ENCODE peak calls at places on chromosomes 2 and 18, in seven cellular contexts. One of them, this sample, is unnamed.

GRCh38 chr2:231674587-231675334 is 33.6 kb upstream of the PTMA start:
- DNase-seq in RPMI7951: peak
- DNase-seq in left ventricle myocardium inferior: peak
- DNase-seq in amniotic stem cell: peak
- DNase-seq in endothelial cell of umbilical vein: peak
- DNase-seq in gastrocnemius medialis: no peak
- DNase-seq in fibroblast of the aortic adventitia: peak
- DNase-seq in this sample: peak

GRCh38 chr2:36480028-36480427 is 117.9 kb downstream of the FEZ2 start:
- DNase-seq in RPMI7951: no peak
- DNase-seq in left ventricle myocardium inferior: no peak
- DNase-seq in amniotic stem cell: no peak
- DNase-seq in endothelial cell of umbilical vein: no peak
- DNase-seq in gastrocnemius medialis: no peak
- DNase-seq in fibroblast of the aortic adventitia: no peak
- DNase-seq in this sample: no peak

GRCh38 chr2:133906926-133907325 is 338.7 kb upstream of the NCKAP5 start:
- DNase-seq in RPMI7951: no peak
- DNase-seq in left ventricle myocardium inferior: no peak
- DNase-seq in amniotic stem cell: no peak
- DNase-seq in endothelial cell of umbilical vein: no peak
- DNase-seq in gastrocnemius medialis: no peak
- DNase-seq in fibroblast of the aortic adventitia: no peak
- DNase-seq in this sample: no peak

GRCh38 chr18:64893349-64893748 is 744.5 kb upstream of the LINC00305 start:
- DNase-seq in RPMI7951: no peak
- DNase-seq in left ventricle myocardium inferior: no peak
- DNase-seq in amniotic stem cell: no peak
- DNase-seq in endothelial cell of umbilical vein: no peak
- DNase-seq in gastrocnemius medialis: no peak
- DNase-seq in fibroblast of the aortic adventitia: no peak
- DNase-seq in this sample: no peak

GRCh38 chr18:62210138-62210537 is 23.1 kb downstream of the RELCH start:
- DNase-seq in RPMI7951: no peak
- DNase-seq in left ventricle myocardium inferior: no peak
- DNase-seq in amniotic stem cell: no peak
- DNase-seq in endothelial cell of umbilical vein: no peak
- DNase-seq in gastrocnemius medialis: no peak
- DNase-seq in fibroblast of the aortic adventitia: no peak
- DNase-seq in this sample: no peak

GRCh38 chr2:66239655-66240054 is 195.3 kb upstream of the MEIS1 start:
- DNase-seq in RPMI7951: no peak
- DNase-seq in left ventricle myocardium inferior: peak
- DNase-seq in amniotic stem cell: no peak
- DNase-seq in endothelial cell of umbilical vein: no peak
- DNase-seq in gastrocnemius medialis: peak
- DNase-seq in fibroblast of the aortic adventitia: no peak
- DNase-seq in this sample: no peak

GRCh38 chr2:146068051-146068450 is 1548.1 kb upstream of the ZEB2 start:
- DNase-seq in RPMI7951: no peak
- DNase-seq in left ventricle myocardium inferior: no peak
- DNase-seq in amniotic stem cell: no peak
- DNase-seq in endothelial cell of umbilical vein: no peak
- DNase-seq in gastrocnemius medialis: no peak
- DNase-seq in fibroblast of the aortic adventitia: no peak
- DNase-seq in this sample: no peak

GRCh38 chr18:51461956-51462355 is 264.5 kb upstream of the MEX3C start:
- DNase-seq in RPMI7951: peak
- DNase-seq in left ventricle myocardium inferior: no peak
- DNase-seq in amniotic stem cell: no peak
- DNase-seq in endothelial cell of umbilical vein: no peak
- DNase-seq in gastrocnemius medialis: no peak
- DNase-seq in fibroblast of the aortic adventitia: no peak
- DNase-seq in this sample: no peak

GRCh38 chr2:61520261-61520660 is 17.9 kb downstream of the XPO1 start:
- DNase-seq in RPMI7951: no peak
- DNase-seq in left ventricle myocardium inferior: no peak
- DNase-seq in amniotic stem cell: no peak
- DNase-seq in endothelial cell of umbilical vein: no peak
- DNase-seq in gastrocnemius medialis: no peak
- DNase-seq in fibroblast of the aortic adventitia: no peak
- DNase-seq in this sample: no peak

GRCh38 chr2:228938629-228939028 is 332.5 kb downstream of the PID1 start:
- DNase-seq in RPMI7951: peak
- DNase-seq in left ventricle myocardium inferior: no peak
- DNase-seq in amniotic stem cell: no peak
- DNase-seq in endothelial cell of umbilical vein: no peak
- DNase-seq in gastrocnemius medialis: no peak
- DNase-seq in fibroblast of the aortic adventitia: peak
- DNase-seq in this sample: no peak

GRCh38 chr2:85801871-85802270 is 48.1 kb downstream of the ATOH8 start:
- DNase-seq in RPMI7951: no peak
- DNase-seq in left ventricle myocardium inferior: no peak
- DNase-seq in amniotic stem cell: no peak
- DNase-seq in endothelial cell of umbilical vein: no peak
- DNase-seq in gastrocnemius medialis: no peak
- DNase-seq in fibroblast of the aortic adventitia: no peak
- DNase-seq in this sample: no peak

GRCh38 chr18:65942854-65943253 is 192.0 kb downstream of the CDH7 start:
- DNase-seq in RPMI7951: no peak
- DNase-seq in left ventricle myocardium inferior: no peak
- DNase-seq in amniotic stem cell: no peak
- DNase-seq in endothelial cell of umbilical vein: no peak
- DNase-seq in gastrocnemius medialis: no peak
- DNase-seq in fibroblast of the aortic adventitia: no peak
- DNase-seq in this sample: no peak

GRCh38 chr2:232632904-232633412 is 446 bp upstream of the EFHD1 start:
- DNase-seq in RPMI7951: no peak
- DNase-seq in left ventricle myocardium inferior: peak
- DNase-seq in amniotic stem cell: no peak
- DNase-seq in endothelial cell of umbilical vein: no peak
- DNase-seq in gastrocnemius medialis: peak
- DNase-seq in fibroblast of the aortic adventitia: no peak
- DNase-seq in this sample: no peak

GRCh38 chr2:55719852-55720251 is 26.2 kb upstream of the PNPT1 start:
- DNase-seq in RPMI7951: no peak
- DNase-seq in left ventricle myocardium inferior: no peak
- DNase-seq in amniotic stem cell: no peak
- DNase-seq in endothelial cell of umbilical vein: no peak
- DNase-seq in gastrocnemius medialis: no peak
- DNase-seq in fibroblast of the aortic adventitia: no peak
- DNase-seq in this sample: no peak

GRCh38 chr18:35597758-35598157 is 16.2 kb downstream of the GALNT1 start:
- DNase-seq in RPMI7951: no peak
- DNase-seq in left ventricle myocardium inferior: no peak
- DNase-seq in amniotic stem cell: no peak
- DNase-seq in endothelial cell of umbilical vein: no peak
- DNase-seq in gastrocnemius medialis: no peak
- DNase-seq in fibroblast of the aortic adventitia: no peak
- DNase-seq in this sample: no peak